ENCODE peak calls at places on chromosomes 13 and 19, in five cellular contexts. O is testis, F is MM.1S, G is body of pancreas, Z is colonic mucosa. P is an unnamed sample.

GRCh38 chr19:6092329-6093286 is 17.7 kb downstream of the RFX2 start:
- DNase-seq in Z (peak; percentile 89), O (peak; percentile 75), G (peak; percentile 85), F (no peak), P (no peak)

GRCh38 chr19:48290341-48290922 is 20.6 kb downstream of the ZNF114 start:
- DNase-seq in Z (no peak), O (no peak), G (no peak), F (no peak), P (no peak)

GRCh38 chr13:81017525-81018152 is 676.7 kb upstream of the SPRY2 start:
- DNase-seq in O (no peak), Z (no peak), F (peak; percentile 68), G (no peak), P (no peak)

GRCh38 chr13:38979891-38980627 is 10.6 kb downstream of the STOML3 start:
- DNase-seq in G (peak; percentile 80), Z (no peak), O (peak; percentile 64), F (no peak), P (no peak)

GRCh38 chr13:37995052-37995451 is 125.5 kb upstream of the TRPC4 start:
- DNase-seq in G (no peak), Z (no peak), O (no peak), F (no peak), P (no peak)

GRCh38 chr19:50154529-50154928 is 8.6 kb downstream of the IZUMO2 start:
- DNase-seq in F (no peak), O (no peak), G (no peak), Z (no peak), P (no peak)

GRCh38 chr13:45074721-45075120 is 45.6 kb upstream of the GTF2F2 start:
- DNase-seq in G (no peak), F (no peak), O (no peak), Z (no peak), P (no peak)

GRCh38 chr13:34294483-34295129 is 476.7 kb downstream of the RFC3 start:
- DNase-seq in O (peak; percentile 30), F (no peak), Z (no peak), G (no peak), P (no peak)

GRCh38 chr13:59318320-59318930 is 845.3 kb downstream of the DIAPH3 start:
- DNase-seq in F (peak; percentile 54), Z (peak; percentile 68), G (peak; percentile 83), O (peak; percentile 80), P (no peak)

DNA sequence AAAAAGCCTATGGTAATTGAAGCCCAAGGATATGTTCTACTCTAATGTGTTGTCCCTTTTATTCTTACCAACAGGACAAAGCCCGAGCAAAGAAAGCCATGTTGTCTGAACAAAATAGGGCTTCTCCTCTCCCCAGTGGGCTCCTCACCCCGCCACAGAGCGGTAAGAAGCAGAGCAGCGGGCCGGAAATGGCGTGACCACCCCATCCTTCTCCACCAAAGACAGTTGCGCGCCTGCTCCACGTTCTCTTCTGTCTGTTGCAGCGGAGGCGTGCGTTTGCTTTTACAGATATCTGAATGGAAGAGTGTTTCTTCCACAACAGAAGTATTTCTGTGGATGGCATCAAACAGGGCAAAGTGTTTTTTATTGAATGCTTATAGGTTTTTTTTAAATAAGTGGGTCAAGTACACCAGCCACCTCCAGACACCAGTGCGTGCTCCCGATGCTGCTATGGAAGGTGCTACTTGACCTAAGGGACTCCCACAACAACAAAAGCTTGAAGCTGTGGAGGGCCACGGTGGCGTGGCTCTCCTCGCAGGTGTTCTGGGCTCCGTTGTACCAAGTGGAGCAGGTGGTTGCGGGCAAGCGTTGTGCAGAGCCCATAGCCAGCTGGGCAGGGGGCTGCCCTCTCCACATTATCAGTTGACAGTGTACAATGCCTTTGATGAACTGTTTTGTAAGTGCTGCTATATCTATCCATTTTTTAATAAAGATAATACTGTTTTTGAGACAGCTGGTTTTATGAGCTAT is 12.0 kb downstream of the CCNE1 start:
- DNase-seq in Z (no peak), G (no peak), O (no peak), F (no peak), P (no peak)
- H3K4me3 ChIP-seq in Z (no peak overlapping the region), G (no peak overlapping the region), O (no peak overlapping the region), F (no peak overlapping the region), P (no peak overlapping the region)

GRCh38 chr19:16581145-16581970 is 9.1 kb upstream of the SLC35E1 start:
- DNase-seq in Z (no peak), O (peak; percentile 84), G (peak; percentile 64), F (no peak), P (no peak)
- H3K36me3 ChIP-seq in Z (peaks cover under 1% of the 10 kb centered on the region), O (no peaks in the 10 kb centered on the region), G (no peaks in the 10 kb centered on the region), F (no peaks in the 10 kb centered on the region), P (peaks cover 29% of the 10 kb centered on the region)

DNA sequence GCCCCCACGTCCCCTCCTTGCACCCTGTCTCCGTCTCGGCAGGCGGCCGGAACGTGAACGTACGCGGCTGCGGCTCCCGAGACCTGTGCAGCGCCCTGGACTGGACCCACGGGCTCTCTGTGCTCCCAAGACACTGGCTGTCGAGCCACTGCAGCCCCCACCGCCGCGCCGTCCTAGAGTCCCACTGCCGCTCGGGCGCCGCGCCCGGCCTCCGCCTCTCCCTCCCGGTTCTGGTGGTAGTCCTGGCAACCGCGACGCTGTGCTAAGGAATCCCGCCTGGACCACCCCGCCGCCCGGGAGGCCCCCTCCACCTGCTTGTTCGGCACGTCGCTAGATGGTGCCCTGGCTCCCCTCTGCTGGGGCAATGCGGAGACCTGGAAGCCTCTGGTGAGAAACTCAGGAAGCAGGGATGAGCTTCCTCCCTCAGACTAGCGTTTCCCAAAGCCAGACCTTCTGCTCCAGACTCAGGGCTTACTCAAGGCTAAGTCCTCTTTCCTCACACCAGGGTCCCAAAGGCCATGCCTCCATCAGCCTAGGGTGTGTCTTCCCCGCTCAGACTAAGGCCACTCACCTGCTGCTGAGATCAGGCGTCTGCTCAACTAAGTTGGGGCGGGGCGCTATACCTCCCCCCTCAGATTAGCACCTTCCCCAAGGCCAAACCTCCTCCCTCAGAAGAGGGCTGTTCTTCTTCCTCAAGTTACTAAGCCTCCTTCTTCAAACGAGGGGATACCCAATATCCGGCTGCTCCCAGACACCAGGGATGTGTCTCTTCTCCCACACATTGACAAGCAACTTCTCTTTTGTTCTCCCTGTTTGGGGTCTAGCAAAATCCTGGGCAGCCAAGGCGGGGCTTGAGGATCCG is 16.1 kb upstream of the IRGC start:
- DNase-seq in G (peak; percentile 5), O (peak; percentile 38), Z (peak; percentile 51), F (no peak), P (no peak)
- TF ChIP-seq CTCF in G (no peak), O (no peak), Z (no peak), F (no peak), P (no peak)

GRCh38 chr19:30226464-30227070 is 145.6 kb upstream of the ZNF536 start:
- DNase-seq in O (peak; percentile 78), G (no peak), F (no peak), Z (no peak), P (no peak)
- H3K4me3 ChIP-seq in O (peak overlapping the region; percentile 55), G (peak overlapping the region; percentile 9), F (no peak overlapping the region), Z (peak overlapping the region; percentile 19), P (peak overlapping the region; percentile 66)

GRCh38 chr19:17556995-17557394 is 1.5 kb downstream of the COLGALT1 start:
- DNase-seq in Z (no peak), O (no peak), F (no peak), G (no peak), P (no peak)

GRCh38 chr19:17562097-17562496 is 6.6 kb downstream of the COLGALT1 start:
- DNase-seq in O (no peak), Z (no peak), G (no peak), F (no peak), P (no peak)

GRCh38 chr19:17557461-17557860 is 2.0 kb downstream of the COLGALT1 start:
- DNase-seq in F (no peak), G (peak; percentile 59), Z (no peak), O (no peak), P (no peak)

GRCh38 chr19:17555929-17556813 is 722 bp downstream of the COLGALT1 start:
- DNase-seq in F (peak; percentile 43), G (peak; percentile 74), Z (peak; percentile 82), O (peak; percentile 67), P (peak; percentile 60)

GRCh38 chr19:17560205-17560595 is 4.8 kb downstream of the COLGALT1 start:
- DNase-seq in F (no peak), Z (no peak), O (no peak), G (peak; percentile 69), P (no peak)
- H3K36me3 ChIP-seq in F (no peaks in the 10 kb centered on the region), Z (no peaks in the 10 kb centered on the region), O (no peaks in the 10 kb centered on the region), G (peaks cover 6% of the 10 kb centered on the region), P (peaks cover 15% of the 10 kb centered on the region)

DNA sequence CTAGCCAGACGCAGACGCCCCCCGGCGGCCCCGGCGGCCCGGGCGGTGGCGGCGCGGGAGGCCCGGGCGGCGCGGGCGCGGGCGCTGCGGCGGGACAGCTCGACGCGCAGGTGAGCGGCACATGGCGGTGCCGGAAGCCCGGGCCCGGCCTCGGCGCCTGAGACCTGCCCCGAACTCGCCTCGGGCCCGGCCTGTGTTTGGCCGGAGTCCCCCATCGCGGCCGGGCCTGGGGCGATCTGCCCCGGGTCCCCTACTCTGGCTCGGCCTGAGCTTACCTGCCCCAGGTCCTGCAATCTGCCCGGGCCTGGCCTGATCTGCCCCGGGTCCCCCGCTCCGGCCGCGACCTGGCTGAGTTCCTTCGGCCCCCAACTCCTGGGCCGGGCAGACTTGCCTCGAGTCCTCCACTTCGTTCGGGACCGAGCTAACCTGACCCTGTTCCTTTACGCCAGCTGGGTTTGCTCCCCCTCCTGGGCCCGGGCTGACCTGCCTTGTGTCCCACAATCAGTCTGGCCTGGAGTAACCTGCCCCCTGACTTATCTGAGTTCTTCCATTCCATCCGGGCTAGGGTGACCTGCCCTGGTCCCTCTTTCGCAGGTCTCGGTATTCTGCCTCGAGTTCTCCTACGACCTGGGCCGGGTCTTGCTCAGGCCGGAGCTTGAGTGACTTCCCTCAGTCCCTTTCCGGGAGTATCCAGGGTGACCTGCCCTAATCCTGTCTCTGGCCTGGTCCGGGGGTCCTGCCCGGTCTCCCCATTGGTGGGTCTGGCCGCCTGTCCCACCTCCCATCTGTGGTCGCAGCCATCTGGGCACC is 777 bp downstream of the UPF1 start:
- DNase-seq in Z (peak; percentile 40), G (peak; percentile 50), F (peak; percentile 49), O (peak; percentile 44), P (peak; percentile 57)
- TF ChIP-seq CTCF in Z (no peak), G (no peak), F (peak; percentile 36), O (no peak), P (peak; percentile 45)

P was measured in GM06990.